ENCODE peak calls at places on chromosomes 2 and 18, in six cellular contexts. C is left ventricle myocardium inferior, D is MM.1S, F is spleen, L is lower lobe of right lung, W is dorsolateral prefrontal cortex. Z is an unnamed sample.

GRCh38 chr2:47569658-47570398 is 166.9 kb downstream of the MSH2 start:
- DNase-seq in F (no peak), D (peak; percentile 15), C (no peak), L (no peak), W (no peak), Z (no peak)

GRCh38 chr2:80019571-80019970 is 285.0 kb downstream of the LRRTM1 start:
- DNase-seq in D (no peak), C (no peak), F (no peak), W (no peak), L (no peak), Z (no peak)

GRCh38 chr2:3387011-3387410 is 7.5 kb downstream of the TRAPPC12 start:
- DNase-seq in L (no peak), D (no peak), F (no peak), W (no peak), C (no peak), Z (no peak)

GRCh38 chr2:144460981-144461766 is 58.7 kb downstream of the ZEB2 start:
- DNase-seq in F (no peak), L (no peak), W (peak; percentile 81), D (no peak), C (peak; percentile 51), Z (peak; percentile 87)

GRCh38 chr18:37578182-37578678 is 12.6 kb upstream of the CELF4 start:
- DNase-seq in F (no peak), D (peak; percentile 7), L (no peak), C (no peak), W (no peak), Z (no peak)

GRCh38 chr18:69626643-69627242 is 226.1 kb downstream of the DOK6 start:
- DNase-seq in C (no peak), W (no peak), D (no peak), L (no peak), F (no peak), Z (no peak)

GRCh38 chr2:37896319-37896718 is 28.8 kb upstream of the RMDN2 start:
- DNase-seq in L (no peak), W (no peak), F (no peak), C (no peak), D (no peak), Z (no peak)

GRCh38 chr18:79578396-79579260 is 101.0 kb upstream of the CTDP1 start:
- DNase-seq in F (peak; percentile 73), D (no peak), W (no peak), C (no peak), L (peak; percentile 46), Z (no peak)

GRCh38 chr2:195898505-195898904 is 170.1 kb downstream of the DNAH7 start:
- DNase-seq in C (peak; percentile 78), F (no peak), D (no peak), W (peak; percentile 77), L (peak; percentile 68), Z (peak; percentile 14)

GRCh38 chr18:8507361-8507760 is 101.9 kb upstream of the RAB12 start:
- DNase-seq in C (no peak), L (no peak), W (no peak), F (no peak), D (no peak), Z (no peak)

GRCh38 chr2:18787726-18788125 is 198.4 kb upstream of the NT5C1B start:
- DNase-seq in C (no peak), W (no peak), F (no peak), D (no peak), L (no peak), Z (no peak)

GRCh38 chr18:48885951-48886400 is 64.8 kb downstream of the SMAD7 start:
- DNase-seq in L (no peak), C (no peak), D (no peak), W (no peak), F (peak; percentile 51), Z (no peak)

GRCh38 chr2:240819404-240820013 is 510 bp downstream of the KIF1A start:
- DNase-seq in F (no peak), D (no peak), C (peak; percentile 5), W (no peak), L (no peak), Z (no peak)

GRCh38 chr2:105114551-105114950 is 76.7 kb downstream of the MRPS9 start:
- DNase-seq in L (no peak), F (no peak), C (no peak), W (no peak), D (peak; percentile 56), Z (no peak)

GRCh38 chr2:160731856-160732255 is 238.2 kb upstream of the RBMS1 start:
- DNase-seq in F (no peak), C (no peak), D (no peak), L (no peak), W (no peak), Z (no peak)

GRCh38 chr2:229268626-229269025 is 2.5 kb downstream of the PID1 start:
- DNase-seq in F (no peak), L (no peak), C (no peak), W (no peak), D (no peak), Z (no peak)

GRCh38 chr18:8212893-8213805 is 396.1 kb upstream of the RAB12 start:
- DNase-seq in F (no peak), W (no peak), L (no peak), D (no peak), C (no peak), Z (no peak)

GRCh38 chr18:74679679-74680076 is 82.0 kb downstream of the ZNF407 start:
- DNase-seq in D (no peak), F (no peak), L (no peak), C (no peak), W (no peak), Z (no peak)

GRCh38 chr2:103809390-103809789 is 1044.5 kb upstream of the POU3F3 start:
- DNase-seq in W (no peak), F (no peak), D (no peak), L (no peak), C (no peak), Z (no peak)

GRCh38 chr2:215728504-215729065 is 284.8 kb downstream of the MREG start:
- DNase-seq in D (no peak), F (no peak), C (no peak), W (no peak), L (peak; percentile 53), Z (no peak)

GRCh38 chr18:12741351-12741750 is 38.5 kb downstream of the PSMG2 start:
- DNase-seq in D (no peak), W (no peak), L (no peak), F (no peak), C (no peak), Z (no peak)

GRCh38 chr2:172807011-172807410 is 71.4 kb downstream of the RAPGEF4 start:
- DNase-seq in F (no peak), D (no peak), L (no peak), W (no peak), C (no peak), Z (no peak)

GRCh38 chr2:64017811-64018714 is 1.2 kb downstream of the VPS54 start:
- DNase-seq in L (no peak), W (no peak), F (no peak), D (peak; percentile 24), C (no peak), Z (no peak)

GRCh38 chr18:22346342-22346967 is 71.3 kb downstream of the CTAGE1 start:
- DNase-seq in D (no peak), L (no peak), C (peak; percentile 63), W (no peak), F (no peak), Z (no peak)

GRCh38 chr18:74488354-74488753 is 7.8 kb upstream of the CNDP2 start:
- DNase-seq in C (no peak), L (no peak), F (no peak), W (no peak), D (no peak), Z (no peak)

GRCh38 chr2:186339716-186340115 is 146.3 kb upstream of the ZC3H15 start:
- DNase-seq in C (no peak), D (no peak), W (no peak), F (no peak), L (no peak), Z (no peak)

GRCh38 chr2:186346216-186346615 is 139.8 kb upstream of the ZC3H15 start:
- DNase-seq in L (no peak), D (no peak), W (no peak), C (no peak), F (no peak), Z (no peak)

GRCh38 chr2:186347472-186347871 is 138.6 kb upstream of the ZC3H15 start:
- DNase-seq in F (no peak), D (no peak), C (no peak), W (no peak), L (no peak), Z (no peak)

GRCh38 chr2:186345745-186346144 is 140.3 kb upstream of the ZC3H15 start:
- DNase-seq in L (no peak), F (no peak), C (no peak), D (peak; percentile 30), W (no peak), Z (no peak)

DNA sequence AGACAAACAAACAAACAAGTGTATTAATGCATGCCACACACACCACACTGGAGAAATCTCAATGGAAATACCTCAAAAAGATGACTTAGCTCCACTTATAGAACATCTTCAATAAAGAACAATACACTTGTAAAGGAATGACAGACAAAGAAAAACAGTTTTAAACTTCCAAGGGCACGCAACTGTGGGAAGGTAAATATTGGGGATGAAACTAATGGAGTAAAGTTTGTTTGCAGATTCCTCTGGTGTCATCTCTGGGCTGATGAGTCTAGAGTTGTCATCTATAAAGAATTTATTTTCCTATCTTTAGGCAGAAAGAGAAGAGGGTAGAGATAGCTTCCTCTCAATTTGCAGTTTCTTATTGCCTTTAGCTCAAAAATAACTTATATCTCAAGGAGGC is 144.0 kb upstream of the ZC3H15 start:
- DNase-seq in D (no peak), W (no peak), F (no peak), C (no peak), L (no peak), Z (no peak)
- H3K27ac ChIP-seq in D (no peak overlapping the region), W (no peak overlapping the region), F (no peak overlapping the region), C (no peak overlapping the region), L (no peak overlapping the region), Z (no peak overlapping the region)

GRCh38 chr2:231615058-231615671 is 22.5 kb downstream of the TEX44 start:
- DNase-seq in W (no peak), F (peak; percentile 81), L (no peak), C (no peak), D (no peak), Z (peak; percentile 62)

GRCh38 chr2:231614559-231615057 is 21.9 kb downstream of the TEX44 start:
- DNase-seq in W (no peak), L (peak; percentile 64), C (peak; percentile 69), F (peak; percentile 85), D (no peak), Z (peak; percentile 64)

GRCh38 chr2:231613655-231614558 is 21.2 kb downstream of the TEX44 start:
- DNase-seq in W (peak; percentile 89), F (peak; percentile 93), L (peak; percentile 84), C (peak; percentile 91), D (peak; percentile 88), Z (peak; percentile 89)

GRCh38 chr2:231621051-231621879 is 28.6 kb downstream of the TEX44 start:
- DNase-seq in L (peak; percentile 59), W (no peak), F (peak; percentile 76), C (peak; percentile 54), D (no peak), Z (peak; percentile 44)

GRCh38 chr2:231617059-231617926 is 24.6 kb downstream of the TEX44 start:
- DNase-seq in L (no peak), D (no peak), F (no peak), C (no peak), W (no peak), Z (no peak)
- H3K27ac ChIP-seq in L (no peak overlapping the region), D (no peak overlapping the region), F (no peak overlapping the region), C (peak overlapping the region; percentile 19), W (no peak overlapping the region), Z (no peak overlapping the region)

GRCh38 chr18:396251-396555 is 104.3 kb downstream of the COLEC12 start:
- DNase-seq in D (no peak), W (no peak), C (no peak), F (no peak), L (no peak), Z (no peak)
- H3K27ac ChIP-seq in D (no peak overlapping the region), W (no peak overlapping the region), C (peak overlapping the region; percentile 37), F (no peak overlapping the region), L (no peak overlapping the region), Z (no peak overlapping the region)

GRCh38 chr2:20452551-20452950 is 5.7 kb downstream of the RHOB start:
- DNase-seq in L (no peak), C (no peak), F (peak; percentile 43), D (no peak), W (no peak), Z (no peak)
- H3K27ac ChIP-seq in L (no peak overlapping the region), C (peak overlapping the region; percentile 99), F (no peak overlapping the region), D (no peak overlapping the region), W (peak overlapping the region; percentile 100), Z (peak overlapping the region; percentile 99)